ENCODE peak calls at places on chromosomes 16 and 17, in eight cellular contexts. One of them, this sample, is unnamed. For H3K9me3, the result is how much of the 10 kb centered on the place peaks cover.

GRCh38 chr17:14308965-14309879 is 8.3 kb downstream of the HS3ST3B1 start:
- DNase-seq in ovary: peak
- DNase-seq in SK-N-SH: peak
- DNase-seq in transverse colon: peak
- DNase-seq in tibial nerve: peak
- DNase-seq in A549: peak
- DNase-seq in stomach: peak
- DNase-seq in GM12878: no peak
- DNase-seq in this sample: no peak

GRCh38 chr17:1967092-1967662 is 58.0 kb downstream of the RTN4RL1 start:
- DNase-seq in transverse colon: no peak
- DNase-seq in ovary: no peak
- DNase-seq in GM12878: no peak
- DNase-seq in stomach: peak
- DNase-seq in SK-N-SH: no peak
- DNase-seq in A549: no peak
- DNase-seq in tibial nerve: no peak
- DNase-seq in this sample: no peak

GRCh38 chr16:51685498-51685897 is 534.4 kb upstream of the SALL1 start:
- DNase-seq in ovary: no peak
- DNase-seq in stomach: no peak
- DNase-seq in transverse colon: no peak
- DNase-seq in tibial nerve: no peak
- DNase-seq in GM12878: no peak
- DNase-seq in SK-N-SH: no peak
- DNase-seq in A549: no peak
- DNase-seq in this sample: no peak

GRCh38 chr17:7225711-7226331 is 6.1 kb downstream of the ACADVL start:
- DNase-seq in tibial nerve: no peak
- DNase-seq in SK-N-SH: no peak
- DNase-seq in ovary: no peak
- DNase-seq in stomach: no peak
- DNase-seq in GM12878: no peak
- DNase-seq in A549: no peak
- DNase-seq in transverse colon: no peak
- DNase-seq in this sample: no peak

GRCh38 chr17:59746849-59747445 is 39.5 kb downstream of the VMP1 start:
- DNase-seq in transverse colon: no peak
- DNase-seq in stomach: no peak
- DNase-seq in GM12878: no peak
- DNase-seq in A549: peak
- DNase-seq in SK-N-SH: peak
- DNase-seq in ovary: no peak
- DNase-seq in tibial nerve: no peak
- DNase-seq in this sample: no peak

GRCh38 chr16:1371054-1371978 is 19.6 kb downstream of the GNPTG start:
- DNase-seq in tibial nerve: no peak
- DNase-seq in A549: no peak
- DNase-seq in ovary: no peak
- DNase-seq in transverse colon: no peak
- DNase-seq in GM12878: no peak
- DNase-seq in stomach: no peak
- DNase-seq in SK-N-SH: no peak
- DNase-seq in this sample: no peak

GRCh38 chr16:66705790-66706505 is 9.4 kb upstream of the CMTM4 start:
- DNase-seq in ovary: no peak
- DNase-seq in transverse colon: peak
- DNase-seq in stomach: peak
- DNase-seq in tibial nerve: peak
- DNase-seq in SK-N-SH: no peak
- DNase-seq in GM12878: no peak
- DNase-seq in A549: no peak
- DNase-seq in this sample: no peak

GRCh38 chr17:19738757-19739156 is 9.3 kb downstream of the ALDH3A1 start:
- DNase-seq in tibial nerve: no peak
- DNase-seq in SK-N-SH: no peak
- DNase-seq in stomach: no peak
- DNase-seq in GM12878: no peak
- DNase-seq in A549: no peak
- DNase-seq in ovary: no peak
- DNase-seq in transverse colon: no peak
- DNase-seq in this sample: no peak

GRCh38 chr17:65633988-65634387 is 72.5 kb upstream of the AXIN2 start:
- DNase-seq in transverse colon: no peak
- DNase-seq in SK-N-SH: no peak
- DNase-seq in A549: peak
- DNase-seq in tibial nerve: no peak
- DNase-seq in GM12878: no peak
- DNase-seq in stomach: no peak
- DNase-seq in ovary: no peak
- DNase-seq in this sample: no peak

GRCh38 chr17:32019228-32019627 is 12.0 kb downstream of the LRRC37B start:
- DNase-seq in transverse colon: no peak
- DNase-seq in A549: no peak
- DNase-seq in stomach: no peak
- DNase-seq in SK-N-SH: no peak
- DNase-seq in GM12878: no peak
- DNase-seq in ovary: no peak
- DNase-seq in tibial nerve: no peak
- DNase-seq in this sample: no peak

GRCh38 chr17:79057727-79058400 is 16.8 kb upstream of the ENGASE start:
- DNase-seq in transverse colon: no peak
- DNase-seq in ovary: no peak
- DNase-seq in SK-N-SH: no peak
- DNase-seq in stomach: no peak
- DNase-seq in A549: no peak
- DNase-seq in tibial nerve: no peak
- DNase-seq in GM12878: no peak
- DNase-seq in this sample: no peak

GRCh38 chr17:16199093-16199492 is 16.2 kb downstream of the NCOR1 start:
- DNase-seq in stomach: no peak
- DNase-seq in tibial nerve: no peak
- DNase-seq in A549: no peak
- DNase-seq in GM12878: no peak
- DNase-seq in ovary: no peak
- DNase-seq in SK-N-SH: no peak
- DNase-seq in transverse colon: no peak
- DNase-seq in this sample: no peak

GRCh38 chr16:83744521-83744981 is 63.2 kb upstream of the HSBP1 start:
- DNase-seq in transverse colon: peak
- DNase-seq in A549: no peak
- DNase-seq in SK-N-SH: no peak
- DNase-seq in ovary: no peak
- DNase-seq in GM12878: no peak
- DNase-seq in stomach: no peak
- DNase-seq in tibial nerve: no peak
- DNase-seq in this sample: no peak

GRCh38 chr16:12027091-12027490 is 50.6 kb downstream of the SNX29 start:
- DNase-seq in A549: no peak
- DNase-seq in ovary: no peak
- DNase-seq in transverse colon: no peak
- DNase-seq in stomach: no peak
- DNase-seq in SK-N-SH: peak
- DNase-seq in GM12878: no peak
- DNase-seq in tibial nerve: no peak
- DNase-seq in this sample: no peak

GRCh38 chr17:14464741-14465140 is 163.9 kb downstream of the HS3ST3B1 start:
- DNase-seq in GM12878: no peak
- DNase-seq in stomach: no peak
- DNase-seq in transverse colon: no peak
- DNase-seq in A549: no peak
- DNase-seq in ovary: no peak
- DNase-seq in tibial nerve: no peak
- DNase-seq in SK-N-SH: no peak
- DNase-seq in this sample: no peak

GRCh38 chr17:42886283-42887176 is 14.1 kb upstream of the G6PC1 start:
- DNase-seq in tibial nerve: no peak
- DNase-seq in GM12878: no peak
- DNase-seq in SK-N-SH: no peak
- DNase-seq in A549: no peak
- DNase-seq in ovary: no peak
- DNase-seq in stomach: no peak
- DNase-seq in transverse colon: no peak
- DNase-seq in this sample: no peak

GRCh38 chr17:27974531-27975145 is 67.8 kb upstream of the NLK start:
- DNase-seq in transverse colon: no peak
- DNase-seq in SK-N-SH: no peak
- DNase-seq in ovary: no peak
- DNase-seq in A549: no peak
- DNase-seq in stomach: no peak
- DNase-seq in GM12878: no peak
- DNase-seq in tibial nerve: no peak
- DNase-seq in this sample: no peak

GRCh38 chr16:1907226-1907849 is 10.9 kb downstream of the HS3ST6 start:
- DNase-seq in stomach: no peak
- DNase-seq in tibial nerve: no peak
- DNase-seq in ovary: no peak
- DNase-seq in GM12878: no peak
- DNase-seq in transverse colon: no peak
- DNase-seq in SK-N-SH: peak
- DNase-seq in A549: no peak
- DNase-seq in this sample: no peak

DNA sequence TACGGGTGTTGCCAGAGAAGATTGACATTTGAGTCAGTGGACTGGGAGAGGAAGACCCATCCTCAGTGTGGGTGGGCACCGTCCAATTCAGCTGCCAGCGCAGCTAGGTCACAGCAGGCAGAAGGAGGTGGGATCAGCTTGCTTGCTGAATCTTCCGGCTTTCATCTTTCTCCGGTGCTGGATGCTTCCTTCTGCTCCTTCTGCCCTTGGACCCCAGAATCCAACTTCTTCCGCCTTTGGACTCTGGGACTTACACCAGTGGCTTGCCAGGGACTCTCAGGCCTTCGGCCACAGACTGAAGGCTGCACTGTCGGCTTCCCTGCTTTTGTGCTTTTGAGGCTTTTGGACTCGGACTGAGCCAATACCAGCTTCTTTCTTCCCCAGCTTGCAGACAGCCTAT is 46.1 kb upstream of the RPL38 start:
- DNase-seq in SK-N-SH: no peak
- DNase-seq in tibial nerve: no peak
- DNase-seq in stomach: no peak
- DNase-seq in ovary: no peak
- DNase-seq in transverse colon: no peak
- DNase-seq in GM12878: no peak
- DNase-seq in A549: no peak
- DNase-seq in this sample: peak
- TF ChIP-seq EP300 in SK-N-SH: no peak
- TF ChIP-seq EP300 in tibial nerve: no peak
- TF ChIP-seq EP300 in stomach: no peak
- TF ChIP-seq EP300 in ovary: no peak
- TF ChIP-seq EP300 in transverse colon: no peak
- TF ChIP-seq EP300 in GM12878: no peak
- TF ChIP-seq EP300 in A549: no peak
- TF ChIP-seq EP300 in this sample: no peak

GRCh38 chr16:35525979-35526590 is 2066.7 kb downstream of the TP53TG3F start:
- DNase-seq in A549: peak
- DNase-seq in tibial nerve: no peak
- DNase-seq in GM12878: no peak
- DNase-seq in SK-N-SH: peak
- DNase-seq in ovary: no peak
- DNase-seq in stomach: no peak
- DNase-seq in transverse colon: no peak
- DNase-seq in this sample: no peak
- H3K9me3 ChIP-seq in A549: under half
- H3K9me3 ChIP-seq in tibial nerve: under half
- H3K9me3 ChIP-seq in GM12878: under half
- H3K9me3 ChIP-seq in SK-N-SH: under half
- H3K9me3 ChIP-seq in ovary: under half
- H3K9me3 ChIP-seq in stomach: under half
- H3K9me3 ChIP-seq in transverse colon: under half
- H3K9me3 ChIP-seq in this sample: under half

GRCh38 chr17:39979021-39979660 is 1.5 kb upstream of the PSMD3 start:
- DNase-seq in A549: peak
- DNase-seq in transverse colon: no peak
- DNase-seq in tibial nerve: no peak
- DNase-seq in SK-N-SH: no peak
- DNase-seq in stomach: no peak
- DNase-seq in ovary: no peak
- DNase-seq in GM12878: no peak
- DNase-seq in this sample: no peak

GRCh38 chr17:39981207-39982068 is 831 bp downstream of the PSMD3 start:
- DNase-seq in ovary: no peak
- DNase-seq in stomach: no peak
- DNase-seq in GM12878: no peak
- DNase-seq in A549: no peak
- DNase-seq in SK-N-SH: peak
- DNase-seq in transverse colon: no peak
- DNase-seq in tibial nerve: no peak
- DNase-seq in this sample: no peak

GRCh38 chr17:39982069-39982371 is 1.4 kb downstream of the PSMD3 start:
- DNase-seq in GM12878: no peak
- DNase-seq in ovary: no peak
- DNase-seq in SK-N-SH: no peak
- DNase-seq in transverse colon: no peak
- DNase-seq in A549: no peak
- DNase-seq in stomach: no peak
- DNase-seq in tibial nerve: no peak
- DNase-seq in this sample: no peak

GRCh38 chr17:39980402-39981206 is at the start of gene PSMD3:
- DNase-seq in SK-N-SH: peak
- DNase-seq in transverse colon: peak
- DNase-seq in GM12878: peak
- DNase-seq in ovary: peak
- DNase-seq in tibial nerve: peak
- DNase-seq in stomach: peak
- DNase-seq in A549: peak
- DNase-seq in this sample: peak

DNA sequence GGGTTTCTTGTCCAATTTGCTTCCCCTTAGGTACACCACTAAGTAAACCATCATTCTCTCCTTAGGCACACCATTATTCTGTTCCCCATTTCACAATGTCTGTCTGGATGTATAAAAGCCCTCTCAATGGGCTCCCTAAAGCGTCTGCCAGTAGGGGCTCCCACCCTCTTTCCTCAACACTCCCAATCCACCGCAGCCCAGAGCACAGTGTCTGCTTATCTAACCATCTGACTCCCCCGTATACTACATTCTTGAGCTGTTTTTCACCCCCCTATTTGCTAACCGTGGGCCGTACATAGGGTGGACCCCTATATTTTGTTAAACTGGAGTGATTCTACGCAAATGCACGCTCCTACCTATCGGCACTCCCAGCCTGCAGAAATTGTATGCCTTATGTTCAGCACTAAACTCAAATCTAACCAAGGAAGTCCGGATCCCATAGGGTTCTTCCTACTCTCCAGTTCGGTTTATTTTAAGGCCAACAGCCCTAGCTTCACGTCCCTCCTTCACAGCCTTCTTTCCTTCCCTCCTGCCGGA is 674 bp upstream of the PSMD3 start:
- DNase-seq in tibial nerve: no peak
- DNase-seq in GM12878: no peak
- DNase-seq in stomach: no peak
- DNase-seq in transverse colon: peak
- DNase-seq in ovary: no peak
- DNase-seq in SK-N-SH: peak
- DNase-seq in A549: peak
- DNase-seq in this sample: no peak
- TF ChIP-seq CTCF in tibial nerve: no peak
- TF ChIP-seq CTCF in GM12878: peak
- TF ChIP-seq CTCF in stomach: no peak
- TF ChIP-seq CTCF in transverse colon: no peak
- TF ChIP-seq CTCF in ovary: no peak
- TF ChIP-seq CTCF in SK-N-SH: no peak
- TF ChIP-seq CTCF in A549: no peak
- TF ChIP-seq CTCF in this sample: no peak

GRCh38 chr16:17520567-17520966 is 49.8 kb upstream of the XYLT1 start:
- DNase-seq in A549: no peak
- DNase-seq in ovary: no peak
- DNase-seq in stomach: no peak
- DNase-seq in tibial nerve: no peak
- DNase-seq in transverse colon: no peak
- DNase-seq in GM12878: no peak
- DNase-seq in SK-N-SH: no peak
- DNase-seq in this sample: no peak
- TF ChIP-seq EP300 in A549: no peak
- TF ChIP-seq EP300 in ovary: no peak
- TF ChIP-seq EP300 in stomach: no peak
- TF ChIP-seq EP300 in tibial nerve: peak
- TF ChIP-seq EP300 in transverse colon: no peak
- TF ChIP-seq EP300 in GM12878: no peak
- TF ChIP-seq EP300 in SK-N-SH: no peak
- TF ChIP-seq EP300 in this sample: no peak

This sample was measured in esophagus muscularis mucosa.